ENCODE peak calls at places on chromosomes 11 and 22, in six cellular contexts. E, H, J, W, Z and T are unnamed samples.

GRCh38 chr11:120432056-120433018 is 79.2 kb upstream of the GRIK4 start:
- DNase-seq in E (peak; percentile 95), H (no peak), J (no peak), W (peak; percentile 97), Z (peak; percentile 10), T (peak; percentile 98)

GRCh38 chr11:19185036-19185435 is 16.7 kb downstream of the CSRP3 start:
- DNase-seq in E (no peak), H (no peak), J (no peak), W (no peak), Z (no peak), T (no peak)

GRCh38 chr11:117815262-117815803 is 9.2 kb downstream of the FXYD2 start:
- DNase-seq in E (no peak), H (no peak), J (peak; percentile 92), W (no peak), Z (peak; percentile 85), T (no peak)

GRCh38 chr22:33851240-33851639 is 69.0 kb downstream of the LARGE1 start:
- DNase-seq in E (peak; percentile 66), H (no peak), J (no peak), W (no peak), Z (no peak), T (no peak)

GRCh38 chr11:5684627-5685362 is at the start of gene TRIM5:
- DNase-seq in E (peak; percentile 93), H (no peak), J (peak; percentile 83), W (peak; percentile 98), Z (peak; percentile 90), T (peak; percentile 98)

GRCh38 chr11:120343429-120343828 is 7.2 kb downstream of the ARHGEF12 start:
- DNase-seq in E (no peak), H (no peak), J (peak; percentile 9), W (no peak), Z (peak; percentile 19), T (no peak)

GRCh38 chr11:45270946-45271345 is 15.2 kb downstream of the SYT13 start:
- DNase-seq in E (no peak), H (no peak), J (no peak), W (no peak), Z (no peak), T (no peak)

GRCh38 chr11:79314906-79315689 is 125.7 kb downstream of the TENM4 start:
- DNase-seq in E (peak; percentile 17), H (no peak), J (no peak), W (peak; percentile 5), Z (no peak), T (peak; percentile 31)

GRCh38 chr11:94183886-94184264 is 55.2 kb downstream of the PANX1 start:
- DNase-seq in E (peak; percentile 53), H (peak; percentile 8), J (peak; percentile 25), W (peak; percentile 76), Z (peak; percentile 50), T (peak; percentile 68)